ENCODE peak calls at places on chromosome 1, in seven cellular contexts. F is AG09319; B is GM04503; V is stimulated activated CD4-positive, alpha-beta T cell treated with anti-CD3 and anti-CD28 coated beads, Interleukin-1b, Interleukin-23, amount 100 ng/mL, for 4 hours; O is neural progenitor cell; W is NCI-H146; T is MCF 10A. C is an unnamed sample.

GRCh38 chr1:20233866-20234265 is 47.5 kb upstream of the PLA2G2C start:
- DNase-seq in F (no peak), B (no peak), V (no peak), O (no peak), W (no peak), T (no peak), C (no peak)

GRCh38 chr1:116504308-116505156 is 66.3 kb downstream of the CD58 start:
- DNase-seq in F (no peak), B (no peak), V (peak), O (no peak), W (no peak), T (peak), C (no peak)

GRCh38 chr1:160357286-160358002 is 9.4 kb upstream of the NHLH1 start:
- DNase-seq in F (no peak), B (no peak), V (no peak), O (no peak), W (no peak), T (no peak), C (no peak)

GRCh38 chr1:247386217-247386616 is 29.8 kb upstream of the NLRP3 start:
- DNase-seq in F (no peak), B (no peak), V (no peak), O (no peak), W (no peak), T (no peak), C (no peak)

GRCh38 chr1:2205191-2205952 is 10.8 kb upstream of the FAAP20 start:
- DNase-seq in F (peak), B (no peak), V (no peak), O (peak), W (peak), T (peak), C (peak)

GRCh38 chr1:179251675-179252074 is 22.2 kb upstream of the ABL2 start:
- DNase-seq in F (peak), B (peak), V (no peak), O (peak), W (peak), T (peak), C (no peak)

GRCh38 chr1:206066479-206067171 is 13.7 kb downstream of the RHEX start:
- DNase-seq in F (no peak), B (no peak), V (no peak), O (no peak), W (no peak), T (no peak), C (peak)

GRCh38 chr1:223709598-223709997 is 2.7 kb upstream of the CAPN2 start:
- DNase-seq in F (no peak), B (no peak), V (no peak), O (no peak), W (no peak), T (no peak), C (no peak)

GRCh38 chr1:166905930-166906329 is 29.9 kb upstream of the TADA1 start:
- DNase-seq in F (no peak), B (peak), V (no peak), O (no peak), W (no peak), T (no peak), C (no peak)